ENCODE peak calls at places on chromosome 18, in five cellular contexts. L, F, O, R and U are unnamed samples.
A peak's percentile ranks its signal among the peaks of the same experiment; 100 is the strongest.

GRCh38 chr18:9535430-9535972 is 60.2 kb downstream of the RALBP1 start:
- DNase-seq in L (peak; percentile 70), R (no peak), F (peak; percentile 37), O (no peak), U (no peak)

GRCh38 chr18:9613550-9614400 is 584 bp downstream of the PPP4R1 start:
- DNase-seq in L (peak; percentile 64), F (peak; percentile 58), R (peak; percentile 18), O (peak; percentile 19), U (peak; percentile 81)

GRCh38 chr18:26003391-26003790 is 87.0 kb downstream of the SS18 start:
- DNase-seq in O (peak; percentile 7), L (no peak), R (no peak), F (no peak), U (no peak)

GRCh38 chr18:24672165-24672950 is 211.9 kb downstream of the HRH4 start:
- DNase-seq in F (no peak), O (no peak), L (no peak), R (no peak), U (no peak)

GRCh38 chr18:35519148-35519899 is 21.6 kb upstream of the INO80C start:
- DNase-seq in O (no peak), F (no peak), L (no peak), R (no peak), U (no peak)

GRCh38 chr18:70280007-70280925 is 8.6 kb upstream of the SOCS6 start:
- DNase-seq in F (no peak), R (no peak), L (peak; percentile 74), O (no peak), U (no peak)

GRCh38 chr18:57816208-57816999 is 13.3 kb upstream of the ATP8B1 start:
- DNase-seq in L (no peak), R (no peak), F (no peak), O (no peak), U (peak; percentile 40)

GRCh38 chr18:78778651-78779050 is 201.0 kb upstream of the SALL3 start:
- DNase-seq in O (no peak), F (no peak), L (no peak), R (no peak), U (peak; percentile 19)

GRCh38 chr18:79548986-79549637 is 130.5 kb upstream of the CTDP1 start:
- DNase-seq in F (peak; percentile 5), O (no peak), L (no peak), R (no peak), U (peak; percentile 40)

GRCh38 chr18:63823516-63824219 is 48.5 kb downstream of the SERPINB7 start:
- DNase-seq in O (no peak), L (peak; percentile 19), F (no peak), R (no peak), U (no peak)

GRCh38 chr18:54612237-54612636 is 21.2 kb downstream of the DYNAP start:
- DNase-seq in O (peak; percentile 70), R (no peak), L (no peak), F (no peak), U (no peak)

GRCh38 chr18:34609991-34610658 is 100.0 kb upstream of the DTNA start:
- DNase-seq in R (no peak), O (no peak), L (no peak), F (no peak), U (no peak)

GRCh38 chr18:34726286-34727004 is 16.3 kb downstream of the DTNA start:
- DNase-seq in L (no peak), O (no peak), F (no peak), R (no peak), U (no peak)

GRCh38 chr18:74278983-74279382 is 12.8 kb downstream of the CYB5A start:
- DNase-seq in F (no peak), R (no peak), O (no peak), L (no peak), U (no peak)

GRCh38 chr18:5627756-5628511 is 84.1 kb upstream of the EPB41L3 start:
- DNase-seq in L (no peak), O (no peak), R (no peak), F (no peak), U (peak; percentile 48)

GRCh38 chr18:76573325-76574025 is 78.4 kb upstream of the ZNF516 start:
- DNase-seq in F (no peak), O (no peak), L (peak; percentile 36), R (no peak), U (no peak)

GRCh38 chr18:80200171-80200931 is 47.0 kb downstream of the PARD6G start:
- DNase-seq in L (no peak), O (no peak), F (no peak), R (no peak), U (no peak)

GRCh38 chr18:79903787-79904356 is 47.6 kb downstream of the SLC66A2 start:
- DNase-seq in R (no peak), F (peak; percentile 12), O (peak; percentile 3), L (no peak), U (no peak)

GRCh38 chr18:56162316-56162715 is 476.1 kb downstream of the TXNL1 start:
- DNase-seq in R (no peak), L (no peak), O (no peak), F (no peak), U (no peak)

GRCh38 chr18:45935591-45936335 is 31.4 kb downstream of the EPG5 start:
- DNase-seq in F (no peak), R (no peak), O (no peak), L (no peak), U (no peak)

GRCh38 chr18:51478908-51479307 is 281.4 kb upstream of the MEX3C start:
- DNase-seq in O (no peak), L (no peak), R (no peak), F (no peak), U (no peak)

GRCh38 chr18:79367989-79368388 is 27.7 kb upstream of the NFATC1 start:
- DNase-seq in L (no peak), R (no peak), O (no peak), F (no peak), U (no peak)

GRCh38 chr18:48392266-48392665 is 16.9 kb downstream of the ZBTB7C start:
- DNase-seq in F (no peak), L (no peak), O (no peak), R (no peak), U (no peak)

GRCh38 chr18:48932822-48933510 is 17.8 kb downstream of the SMAD7 start:
- DNase-seq in O (no peak), F (no peak), L (no peak), R (peak; percentile 27), U (peak; percentile 53)

GRCh38 chr18:2104620-2105462 is 466.5 kb downstream of the METTL4 start:
- DNase-seq in L (peak; percentile 38), F (no peak), O (peak; percentile 7), R (no peak), U (peak; percentile 20)

GRCh38 chr18:10414293-10414842 is 40.1 kb upstream of the APCDD1 start:
- DNase-seq in R (no peak), F (no peak), O (no peak), L (no peak), U (no peak)

GRCh38 chr18:44719519-44720060 is 38.9 kb downstream of the SETBP1 start:
- DNase-seq in F (no peak), R (no peak), O (no peak), L (peak; percentile 20), U (no peak)

GRCh38 chr18:31410716-31411483 is 34.3 kb downstream of the DSG4 start:
- DNase-seq in L (no peak), R (no peak), O (no peak), F (no peak), U (no peak)

GRCh38 chr18:50711401-50711800 is 108.4 kb downstream of the MRO start:
- DNase-seq in R (no peak), O (no peak), F (no peak), L (no peak), U (no peak)

GRCh38 chr18:44128365-44128764 is 552.3 kb upstream of the SETBP1 start:
- DNase-seq in R (no peak), F (no peak), L (no peak), O (no peak), U (no peak)

GRCh38 chr18:47817017-47817911 is 113.2 kb downstream of the SMAD2 start:
- DNase-seq in L (no peak), R (no peak), F (no peak), O (no peak), U (no peak)

GRCh38 chr18:10321987-10322386 is 132.4 kb upstream of the APCDD1 start:
- DNase-seq in F (no peak), R (no peak), L (no peak), O (no peak), U (no peak)

GRCh38 chr18:8800445-8800844 is 95.1 kb downstream of the MTCL1 start:
- DNase-seq in L (no peak), R (no peak), F (no peak), O (no peak), U (no peak)

GRCh38 chr18:77084757-77085035 is 47.9 kb downstream of the MBP start:
- DNase-seq in L (no peak), F (no peak), R (no peak), O (no peak), U (no peak)

GRCh38 chr18:23302852-23303527 is 150.1 kb upstream of the RIOK3 start:
- DNase-seq in F (no peak), R (no peak), L (no peak), O (no peak), U (peak; percentile 60)
- TF ChIP-seq POLR2A in F (no peak), R (no peak), L (no peak), O (no peak), U (no peak)

DNA sequence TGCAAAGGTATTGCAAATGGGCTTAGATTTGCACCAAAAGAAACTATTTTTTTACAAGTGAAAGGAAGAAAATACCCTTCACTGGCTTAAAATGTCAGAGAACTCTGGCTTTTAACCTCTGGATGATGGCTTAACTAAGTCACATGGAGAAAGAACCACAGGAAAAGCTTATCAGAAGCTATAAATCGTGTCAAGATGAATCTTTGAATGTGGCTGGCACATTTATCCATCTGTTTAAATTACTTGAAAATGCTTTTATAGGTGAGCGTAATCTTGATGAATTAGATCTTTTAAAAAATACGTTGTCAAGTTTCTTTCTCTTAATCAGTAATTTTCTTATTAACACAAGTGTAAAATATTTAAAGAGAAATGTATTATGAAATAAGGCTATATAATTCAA is 32.0 kb upstream of the CCDC178 start:
- DNase-seq in R (no peak), L (no peak), O (no peak), F (no peak), U (no peak)
- TF ChIP-seq POLR2A in R (no peak), L (no peak), O (no peak), F (no peak), U (no peak)

DNA sequence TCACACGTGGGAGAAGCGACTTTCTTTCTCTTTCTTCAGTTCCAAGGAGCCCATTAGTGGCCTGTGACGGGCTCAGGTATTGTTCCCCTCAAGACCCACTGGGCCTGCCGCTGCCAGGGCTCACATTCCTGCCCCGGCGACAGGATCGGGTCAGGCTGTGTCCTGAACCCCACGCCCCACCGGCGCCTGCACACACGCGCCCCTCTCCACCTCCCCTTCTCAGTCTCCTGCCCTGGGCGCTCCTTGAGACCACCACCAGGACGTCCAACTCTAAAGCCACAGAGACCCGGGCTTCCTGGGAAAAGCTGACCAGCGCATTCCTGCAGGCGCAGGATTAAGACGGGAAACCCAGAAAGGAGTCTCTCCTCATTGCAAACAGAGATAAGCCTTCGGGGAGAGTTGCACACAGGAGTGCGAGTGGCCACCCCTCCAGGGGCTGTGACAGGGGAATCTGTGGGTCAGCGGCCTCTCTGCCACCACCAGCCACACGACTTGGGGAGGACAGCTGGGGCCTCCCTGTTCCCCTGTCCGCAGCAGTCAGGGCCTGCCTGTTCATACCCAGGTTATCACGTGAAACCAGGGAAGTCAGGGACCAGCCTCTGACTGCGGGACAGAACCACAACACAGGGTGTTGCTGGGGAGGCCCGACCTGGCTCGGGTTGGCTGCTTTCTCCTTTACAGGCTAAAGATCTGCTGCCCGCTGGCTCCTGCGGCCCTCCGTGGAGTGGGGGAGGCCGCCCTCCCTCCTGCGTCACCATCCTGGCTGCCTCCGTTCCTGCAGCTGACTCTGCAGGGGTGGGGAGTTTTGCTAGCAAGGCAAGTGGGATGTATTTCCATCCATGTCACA is 88.8 kb downstream of the ZCCHC2 start:
- DNase-seq in O (no peak), R (no peak), L (no peak), F (peak; percentile 55), U (no peak)
- TF ChIP-seq POLR2A in O (no peak), R (no peak), L (no peak), F (no peak), U (no peak)

GRCh38 chr18:3667255-3668137 is 217.5 kb downstream of the TGIF1 start:
- DNase-seq in O (no peak), L (no peak), F (no peak), R (no peak), U (no peak)
- TF ChIP-seq POLR2A in O (no peak), L (no peak), F (no peak), R (no peak), U (no peak)